ENCODE peak calls at places on chromosomes 4 and X, in seven cellular contexts. F, B, X, Z, V, M and O are unnamed samples.
A peak's percentile ranks its signal among the peaks of the same experiment; 100 is the strongest.

GRCh38 chr4:156545003-156545785 is 426.4 kb downstream of the PDGFC start:
- DNase-seq in M (no peak), Z (no peak), X (peak; percentile 49), F (peak; percentile 17), B (no peak), V (no peak), O (no peak)

GRCh38 chrX:23292979-23293651 is 41.5 kb upstream of the PTCHD1 start:
- DNase-seq in V (peak; percentile 16), B (peak; percentile 1), F (peak; percentile 5), X (no peak), Z (no peak), M (no peak), O (peak; percentile 3)

GRCh38 chr4:21512351-21512750 is 436.2 kb downstream of the KCNIP4 start:
- DNase-seq in F (peak; percentile 27), V (peak; percentile 47), M (no peak), B (peak; percentile 21), Z (peak; percentile 31), X (peak; percentile 72), O (peak; percentile 80)

GRCh38 chr4:161320377-161320776 is 843.4 kb downstream of the FSTL5 start:
- DNase-seq in B (no peak), X (peak; percentile 1), V (peak; percentile 50), M (no peak), F (no peak), Z (no peak), O (peak; percentile 69)

GRCh38 chrX:54043696-54044125 is 562 bp downstream of the PHF8 start:
- DNase-seq in X (peak; percentile 62), F (peak; percentile 37), Z (no peak), B (peak; percentile 18), M (no peak), V (peak; percentile 36), O (peak; percentile 49)

GRCh38 chr4:68358988-68359387 is 9.1 kb upstream of the YTHDC1 start:
- DNase-seq in V (no peak), B (no peak), X (no peak), F (no peak), M (no peak), Z (no peak), O (no peak)

GRCh38 chrX:122565952-122566351 is 618.1 kb upstream of the GRIA3 start:
- DNase-seq in F (peak; percentile 72), Z (peak; percentile 9), X (peak; percentile 93), M (no peak), B (peak; percentile 96), V (no peak), O (no peak)

GRCh38 chr4:24364852-24365251 is 219.5 kb downstream of the DHX15 start:
- DNase-seq in F (no peak), V (no peak), X (no peak), M (no peak), B (no peak), Z (no peak), O (no peak)

GRCh38 chr4:79049840-79050520 is 110.7 kb upstream of the PAQR3 start:
- DNase-seq in Z (no peak), B (no peak), M (no peak), X (peak; percentile 49), F (peak; percentile 56), V (no peak), O (peak; percentile 10)

GRCh38 chrX:150200820-150201287 is 162.3 kb upstream of the MAMLD1 start:
- DNase-seq in M (peak; percentile 45), F (peak; percentile 92), X (peak; percentile 97), Z (no peak), V (no peak), B (peak; percentile 98), O (no peak)

GRCh38 chr4:13992975-13993495 is 365.5 kb upstream of the BOD1L1 start:
- DNase-seq in Z (no peak), X (no peak), V (no peak), F (no peak), M (no peak), B (no peak), O (no peak)

GRCh38 chr4:78876568-78877320 is 62.5 kb downstream of the PAQR3 start:
- DNase-seq in B (peak; percentile 17), M (no peak), V (no peak), F (no peak), X (peak; percentile 47), Z (no peak), O (no peak)

GRCh38 chr4:152259866-152260265 is 276.0 kb downstream of the FBXW7 start:
- DNase-seq in Z (no peak), M (no peak), F (peak; percentile 37), V (no peak), X (peak; percentile 86), B (peak; percentile 65), O (no peak)

GRCh38 chr4:141860974-141861373 is 224.6 kb downstream of the IL15 start:
- DNase-seq in Z (no peak), M (no peak), X (no peak), F (no peak), B (no peak), V (peak; percentile 14), O (peak; percentile 21)

GRCh38 chr4:2799444-2799911 is 6.6 kb downstream of the SH3BP2 start:
- DNase-seq in X (no peak), B (no peak), V (no peak), Z (no peak), M (peak; percentile 72), F (no peak), O (no peak)

GRCh38 chrX:100829730-100830129 is 9.5 kb downstream of the CSTF2 start:
- DNase-seq in M (no peak), V (no peak), Z (no peak), B (peak; percentile 65), F (no peak), X (peak; percentile 27), O (no peak)

GRCh38 chr4:149997881-149998421 is 80.3 kb upstream of the DCLK2 start:
- DNase-seq in Z (no peak), B (peak; percentile 45), F (peak; percentile 38), V (peak; percentile 19), X (peak; percentile 76), M (no peak), O (no peak)

GRCh38 chr4:17128268-17128667 is 229.8 kb upstream of the LDB2 start:
- DNase-seq in M (no peak), Z (no peak), X (peak; percentile 63), F (peak; percentile 51), V (no peak), B (peak; percentile 38), O (no peak)

GRCh38 chrX:68732906-68733493 is 85.5 kb downstream of the STARD8 start:
- DNase-seq in Z (peak; percentile 50), V (peak; percentile 73), B (peak; percentile 57), M (peak; percentile 69), F (peak; percentile 80), X (peak; percentile 64), O (peak; percentile 73)

GRCh38 chr4:34202154-34202553 is 2042.2 kb downstream of the ARAP2 start:
- DNase-seq in M (no peak), F (no peak), X (no peak), B (no peak), V (no peak), Z (no peak), O (no peak)